ENCODE peak calls at places on chromosomes 16 and 17, in eight cellular contexts. D is T47D; V is fibroblast of pulmonary artery; M is head of caudate nucleus; X is kidney tubule cell; Y is stimulated activated naive CD8-positive, alpha-beta T cell treated with anti-CD3 and anti-CD28 coated beads, Interleukin-15, amount 100 ng/mL, for 72 hours; T is iris pigment epithelial cell; S is non-pigmented ciliary epithelial cell. A is an unnamed sample.

GRCh38 chr17:79659376-79659775 is 48.5 kb upstream of the RBFOX3 start:
- DNase-seq in T (no peak), S (no peak), Y (no peak), M (no peak), X (no peak), D (no peak), V (no peak), A (no peak)

GRCh38 chr17:78130439-78131101 is at the start of gene TMC8:
- DNase-seq in D (no peak), M (no peak), T (no peak), X (no peak), Y (peak; percentile 80), V (no peak), S (no peak), A (peak; percentile 78)

GRCh38 chr16:75559564-75560372 is 3.7 kb upstream of the TMEM231 start:
- DNase-seq in S (no peak), V (peak; percentile 64), D (peak; percentile 7), M (no peak), Y (no peak), X (no peak), T (peak; percentile 78), A (no peak)

GRCh38 chr17:64378890-64379354 is 11.7 kb downstream of the PECAM1 start:
- DNase-seq in X (no peak), Y (no peak), M (peak; percentile 14), D (peak; percentile 51), T (no peak), S (no peak), V (no peak), A (no peak)

GRCh38 chr17:77317091-77317519 is 176.3 kb downstream of the SEC14L1 start:
- DNase-seq in V (no peak), T (no peak), X (no peak), Y (no peak), S (no peak), D (no peak), M (no peak), A (no peak)

GRCh38 chr17:18039535-18040286 is 503 bp downstream of the GID4 start:
- DNase-seq in X (peak; percentile 41), D (peak; percentile 25), V (no peak), T (peak; percentile 17), M (no peak), Y (peak; percentile 55), S (no peak), A (peak; percentile 9)

GRCh38 chr17:61394630-61395408 is 4.8 kb upstream of the TBX2 start:
- DNase-seq in T (no peak), X (no peak), M (no peak), V (no peak), Y (no peak), D (no peak), S (no peak), A (no peak)

GRCh38 chr16:3101018-3101840 is 2.1 kb upstream of the ZSCAN10 start:
- DNase-seq in V (peak; percentile 40), D (peak; percentile 73), Y (peak; percentile 61), S (no peak), M (peak; percentile 35), X (peak; percentile 47), T (peak; percentile 30), A (peak; percentile 49)

GRCh38 chr17:59367657-59368045 is 36.2 kb downstream of the YPEL2 start:
- DNase-seq in X (peak; percentile 60), M (no peak), T (peak; percentile 46), D (peak; percentile 25), V (no peak), S (no peak), Y (no peak), A (no peak)

GRCh38 chr17:30376621-30377452 is 1.9 kb upstream of the CPD start:
- DNase-seq in T (peak; percentile 93), X (no peak), D (peak; percentile 86), S (peak; percentile 59), Y (peak; percentile 34), M (peak; percentile 74), V (peak; percentile 93), A (peak; percentile 37)

GRCh38 chr17:72419866-72420774 is 299.3 kb downstream of the SOX9 start:
- DNase-seq in T (peak; percentile 43), D (no peak), S (no peak), X (peak; percentile 69), Y (no peak), V (no peak), M (no peak), A (no peak)

GRCh38 chr16:49563666-49564065 is 190.1 kb downstream of the C16orf78 start:
- DNase-seq in V (no peak), T (peak; percentile 17), Y (no peak), X (peak; percentile 55), D (no peak), S (no peak), M (no peak), A (no peak)

GRCh38 chr17:59365383-59365981 is 34.0 kb downstream of the YPEL2 start:
- DNase-seq in S (no peak), V (no peak), M (peak; percentile 81), T (peak; percentile 22), Y (peak; percentile 23), X (no peak), D (no peak), A (peak; percentile 48)

GRCh38 chr17:7313890-7314718 is 1.1 kb downstream of the GPS2 start:
- DNase-seq in M (no peak), V (no peak), Y (no peak), D (no peak), T (peak; percentile 42), X (peak; percentile 60), S (no peak), A (no peak)

GRCh38 chr16:12011565-12011964 is 35.0 kb downstream of the SNX29 start:
- DNase-seq in T (no peak), S (no peak), Y (no peak), V (no peak), D (no peak), X (no peak), M (no peak), A (no peak)

GRCh38 chr16:83917152-83918120 is 18.5 kb downstream of the MLYCD start:
- DNase-seq in X (no peak), S (no peak), D (no peak), Y (no peak), T (no peak), V (no peak), M (no peak), A (no peak)

GRCh38 chr16:2035431-2036199 is 8.9 kb downstream of the NHERF2 start:
- DNase-seq in Y (no peak), S (no peak), V (peak; percentile 65), D (peak; percentile 90), M (peak; percentile 20), T (peak; percentile 90), X (peak; percentile 20), A (no peak)

GRCh38 chr16:50282955-50283631 is 16.7 kb downstream of the ADCY7 start:
- DNase-seq in X (no peak), M (no peak), T (no peak), S (no peak), V (no peak), D (no peak), Y (no peak), A (no peak)

GRCh38 chr17:38898812-38899348 is 26.5 kb upstream of the LASP1NB start:
- DNase-seq in Y (peak; percentile 86), X (peak; percentile 76), V (peak; percentile 31), T (peak; percentile 56), D (no peak), M (no peak), S (no peak), A (peak; percentile 91)

GRCh38 chr16:58056580-58056979 is 31.0 kb downstream of the MMP15 start:
- DNase-seq in V (no peak), D (no peak), M (no peak), Y (no peak), S (no peak), X (no peak), T (no peak), A (no peak)

GRCh38 chr17:63171428-63172205 is 205.6 kb downstream of the TANC2 start:
- DNase-seq in M (no peak), Y (no peak), X (peak; percentile 9), S (no peak), T (peak; percentile 62), D (no peak), V (peak; percentile 57), A (no peak)

GRCh38 chr17:58326609-58327341 is 1.8 kb downstream of the TSPOAP1 start:
- DNase-seq in Y (peak; percentile 30), S (no peak), X (no peak), V (no peak), T (no peak), M (no peak), D (no peak), A (no peak)

GRCh38 chr17:31155208-31155810 is 60.5 kb downstream of the NF1 start:
- DNase-seq in D (no peak), Y (no peak), S (no peak), M (no peak), X (no peak), T (peak; percentile 22), V (peak; percentile 11), A (no peak)

GRCh38 chr17:7634384-7634783 is 4.4 kb downstream of the SHBG start:
- DNase-seq in M (peak; percentile 74), V (peak; percentile 64), D (peak; percentile 47), X (peak; percentile 33), S (no peak), Y (no peak), T (no peak), A (no peak)

GRCh38 chr16:87178177-87178863 is 138.9 kb downstream of the C16orf95 start:
- DNase-seq in S (no peak), X (no peak), V (no peak), T (peak; percentile 34), D (no peak), Y (no peak), M (no peak), A (no peak)

GRCh38 chr17:29069526-29070041 is 26.6 kb downstream of the PIPOX start:
- DNase-seq in T (peak; percentile 5), V (no peak), Y (no peak), X (peak; percentile 15), M (no peak), D (peak; percentile 83), S (no peak), A (no peak)

GRCh38 chr17:63438092-63439051 is 7.7 kb downstream of the CYB561 start:
- DNase-seq in D (no peak), S (no peak), Y (no peak), T (no peak), X (no peak), M (no peak), V (no peak), A (no peak)

GRCh38 chr16:11835309-11835708 is 16.0 kb downstream of the RSL1D1 start:
- DNase-seq in D (no peak), Y (no peak), V (no peak), S (no peak), T (no peak), M (no peak), X (no peak), A (no peak)

GRCh38 chr16:56695246-56695645 is 13.0 kb downstream of the MT1X start:
- DNase-seq in M (no peak), T (no peak), X (no peak), D (no peak), Y (no peak), V (no peak), S (no peak), A (no peak)

GRCh38 chr16:58299757-58300349 is 5.0 kb upstream of the PRSS54 start:
- DNase-seq in M (no peak), D (peak; percentile 39), Y (peak; percentile 13), X (peak; percentile 22), S (no peak), V (peak; percentile 29), T (peak; percentile 28), A (no peak)

GRCh38 chr17:79947351-79948031 is 88.2 kb downstream of the TBC1D16 start:
- DNase-seq in T (peak; percentile 70), X (no peak), V (no peak), M (no peak), D (no peak), Y (no peak), S (peak; percentile 41), A (no peak)

GRCh38 chr16:71440669-71441347 is 1.0 kb downstream of the TLE7 start:
- DNase-seq in D (peak; percentile 20), X (no peak), S (no peak), V (no peak), T (no peak), Y (no peak), M (no peak), A (no peak)

GRCh38 chr17:16027708-16028584 is 28.3 kb downstream of the TTC19 start:
- DNase-seq in T (peak; percentile 96), X (peak; percentile 95), D (no peak), Y (peak; percentile 60), V (peak; percentile 91), S (peak; percentile 89), M (peak; percentile 41), A (peak; percentile 68)

GRCh38 chr16:3655791-3656490 is 1.4 kb downstream of the DNASE1 start:
- DNase-seq in S (no peak), D (no peak), X (no peak), M (no peak), T (no peak), Y (no peak), V (no peak), A (no peak)